ENCODE peak calls at places on chromosomes 7 and 10, in eight cellular contexts. G is retinal pigment epithelial cell, H is cardiac muscle cell, T is aorta, W is endodermal cell, Q is mammary epithelial cell, D is tibial artery, O is fibroblast of lung. E is an unnamed sample.

GRCh38 chr7:22668971-22669401 is 58.0 kb upstream of the IL6 start:
- DNase-seq in G (no peak), H (no peak), T (no peak), W (peak; percentile 75), Q (no peak), D (no peak), O (no peak), E (no peak)

GRCh38 chr10:77164616-77165311 is 472.8 kb downstream of the KCNMA1 start:
- DNase-seq in G (no peak), H (no peak), T (no peak), W (no peak), Q (peak; percentile 61), D (no peak), O (no peak), E (no peak)

GRCh38 chr10:118873080-118873737 is 118.4 kb upstream of the CACUL1 start:
- DNase-seq in G (no peak), H (peak; percentile 61), T (no peak), W (no peak), Q (peak; percentile 52), D (no peak), O (peak; percentile 42), E (no peak)

GRCh38 chr10:111360260-111360925 is 283.6 kb downstream of the ADRA2A start:
- DNase-seq in G (peak; percentile 6), H (peak; percentile 2), T (no peak), W (peak; percentile 88), Q (peak; percentile 19), D (peak; percentile 21), O (no peak), E (peak; percentile 50)

GRCh38 chr10:100895346-100895745 is 17.4 kb upstream of the SLF2 start:
- DNase-seq in G (no peak), H (no peak), T (no peak), W (no peak), Q (no peak), D (no peak), O (no peak), E (peak; percentile 60)

GRCh38 chr7:11689096-11689495 is 142.9 kb downstream of the THSD7A start:
- DNase-seq in G (no peak), H (no peak), T (no peak), W (no peak), Q (no peak), D (no peak), O (no peak), E (no peak)

GRCh38 chr10:78695846-78696245 is 372.9 kb upstream of the ZMIZ1 start:
- DNase-seq in G (no peak), H (no peak), T (no peak), W (no peak), Q (no peak), D (no peak), O (no peak), E (no peak)

GRCh38 chr10:106682175-106682574 is 482.3 kb downstream of the SORCS1 start:
- DNase-seq in G (no peak), H (peak; percentile 24), T (no peak), W (no peak), Q (no peak), D (no peak), O (no peak), E (no peak)

GRCh38 chr7:88429382-88429781 is 122.7 kb upstream of the STEAP4 start:
- DNase-seq in G (peak; percentile 8), H (no peak), T (no peak), W (no peak), Q (peak; percentile 2), D (no peak), O (no peak), E (no peak)

GRCh38 chr7:150818971-150819370 is 18.4 kb downstream of the TMEM176A start:
- DNase-seq in G (no peak), H (no peak), T (no peak), W (no peak), Q (no peak), D (no peak), O (no peak), E (no peak)

GRCh38 chr10:75904499-75905283 is 473.3 kb downstream of the LRMDA start:
- DNase-seq in G (no peak), H (no peak), T (no peak), W (peak; percentile 72), Q (no peak), D (no peak), O (no peak), E (no peak)

GRCh38 chr7:28758186-28758585 is 199.9 kb downstream of the TRIL start:
- DNase-seq in G (no peak), H (no peak), T (no peak), W (no peak), Q (no peak), D (no peak), O (no peak), E (no peak)

GRCh38 chr10:119327096-119327745 is 119.8 kb downstream of the GRK5 start:
- DNase-seq in G (no peak), H (no peak), T (no peak), W (no peak), Q (no peak), D (no peak), O (no peak), E (no peak)

GRCh38 chr7:34596887-34597286 is 61.1 kb upstream of the NPSR1 start:
- DNase-seq in G (no peak), H (peak; percentile 34), T (no peak), W (peak; percentile 67), Q (peak; percentile 16), D (no peak), O (no peak), E (no peak)

GRCh38 chr10:71771821-71772617 is 1.3 kb downstream of the VSIR start:
- DNase-seq in G (no peak), H (peak; percentile 88), T (peak; percentile 91), W (no peak), Q (peak; percentile 78), D (peak; percentile 84), O (peak; percentile 64), E (no peak)

GRCh38 chr10:102869290-102870198 is at the start of gene AS3MT:
- DNase-seq in G (no peak), H (peak; percentile 25), T (peak; percentile 61), W (peak; percentile 89), Q (no peak), D (no peak), O (no peak), E (no peak)

GRCh38 chr7:29890251-29890650 is 83.9 kb downstream of the WIPF3 start:
- DNase-seq in G (no peak), H (no peak), T (no peak), W (no peak), Q (no peak), D (no peak), O (no peak), E (no peak)

GRCh38 chr7:112584290-112584689 is 103.5 kb downstream of the LSMEM1 start:
- DNase-seq in G (no peak), H (no peak), T (no peak), W (no peak), Q (peak; percentile 69), D (no peak), O (no peak), E (no peak)

GRCh38 chr7:86372262-86372661 is 271.4 kb upstream of the GRM3 start:
- DNase-seq in G (no peak), H (no peak), T (no peak), W (no peak), Q (no peak), D (no peak), O (no peak), E (no peak)

GRCh38 chr7:77427996-77428603 is 12.0 kb upstream of the GSAP start:
- DNase-seq in G (no peak), H (peak; percentile 67), T (no peak), W (peak; percentile 53), Q (peak; percentile 63), D (no peak), O (peak; percentile 51), E (no peak)

GRCh38 chr10:110694820-110695219 is 50.7 kb downstream of the RBM20 start:
- DNase-seq in G (no peak), H (no peak), T (no peak), W (no peak), Q (no peak), D (no peak), O (no peak), E (no peak)

GRCh38 chr7:28956608-28957063 is 1.5 kb downstream of the TRIL start:
- DNase-seq in G (no peak), H (peak; percentile 72), T (peak; percentile 70), W (peak; percentile 95), Q (peak; percentile 55), D (no peak), O (peak; percentile 42), E (peak; percentile 85)

GRCh38 chr10:56624082-56624481 is 263.0 kb upstream of the ZWINT start:
- DNase-seq in G (no peak), H (no peak), T (no peak), W (no peak), Q (no peak), D (no peak), O (no peak), E (no peak)

GRCh38 chr7:3955751-3956696 is 655.0 kb downstream of the SDK1 start:
- DNase-seq in G (peak; percentile 32), H (no peak), T (no peak), W (no peak), Q (peak; percentile 95), D (no peak), O (peak; percentile 66), E (no peak)

GRCh38 chr10:92387289-92387940 is 96.4 kb downstream of the MARCHF5 start:
- DNase-seq in G (peak; percentile 54), H (peak; percentile 74), T (no peak), W (peak; percentile 97), Q (peak; percentile 17), D (no peak), O (peak; percentile 71), E (no peak)

GRCh38 chr10:1047937-1048336 is 982 bp downstream of the IDI1 start:
- DNase-seq in G (no peak), H (no peak), T (no peak), W (peak; percentile 67), Q (no peak), D (no peak), O (no peak), E (no peak)

GRCh38 chr10:62810131-62810530 is 5.6 kb downstream of the ADO start:
- DNase-seq in G (peak; percentile 74), H (peak; percentile 62), T (no peak), W (no peak), Q (no peak), D (no peak), O (no peak), E (no peak)

GRCh38 chr10:19713800-19714525 is 102.3 kb upstream of the PLXDC2 start:
- DNase-seq in G (no peak), H (peak; percentile 46), T (peak; percentile 57), W (peak; percentile 84), Q (no peak), D (no peak), O (no peak), E (no peak)
- H3K4me3 ChIP-seq in G (no peak overlapping the region), H (no peak overlapping the region), T (peak overlapping the region; percentile 49), W (no peak overlapping the region), Q (no peak overlapping the region), D (peak overlapping the region; percentile 24), O (no peak overlapping the region), E (no peak overlapping the region)

GRCh38 chr7:70596575-70596891 is 535.4 kb upstream of the GALNT17 start:
- DNase-seq in G (no peak), H (no peak), T (no peak), W (no peak), Q (no peak), D (no peak), O (no peak), E (no peak)
- H3K4me3 ChIP-seq in G (peak overlapping the region; percentile 76), H (peak overlapping the region; percentile 29), T (no peak overlapping the region), W (peak overlapping the region; percentile 82), Q (peak overlapping the region; percentile 52), D (peak overlapping the region; percentile 30), O (no peak overlapping the region), E (peak overlapping the region; percentile 47)

GRCh38 chr7:44618045-44618444 is 11.6 kb downstream of the OGDH start:
- DNase-seq in G (no peak), H (no peak), T (no peak), W (no peak), Q (no peak), D (no peak), O (no peak), E (no peak)
- H3K4me3 ChIP-seq in G (no peak overlapping the region), H (no peak overlapping the region), T (no peak overlapping the region), W (no peak overlapping the region), Q (no peak overlapping the region), D (no peak overlapping the region), O (no peak overlapping the region), E (no peak overlapping the region)

GRCh38 chr7:13984831-13985685 is 4.4 kb downstream of the ETV1 start:
- DNase-seq in G (no peak), H (no peak), T (no peak), W (no peak), Q (no peak), D (no peak), O (peak; percentile 54), E (no peak)
- H3K4me3 ChIP-seq in G (no peak overlapping the region), H (peak overlapping the region; percentile 88), T (no peak overlapping the region), W (peak overlapping the region; percentile 71), Q (peak overlapping the region; percentile 10), D (no peak overlapping the region), O (peak overlapping the region; percentile 88), E (no peak overlapping the region)